ENCODE peak calls at places on chromosomes 3 and 15, in eight cellular contexts. N is astrocyte, P is cardiac muscle cell, O is Calu3, B is H9, S is upper lobe of right lung, K is WTC11, F is GM12878. X is an unnamed sample.

GRCh38 chr3:176795897-176796296 is 401.4 kb downstream of the TBL1XR1 start:
- DNase-seq in N (peak; percentile 37), P (no peak), O (no peak), B (no peak), S (no peak), K (no peak), F (no peak), X (no peak)

GRCh38 chr3:132210476-132211346 is 106.5 kb upstream of the ACP3 start:
- DNase-seq in N (no peak), P (no peak), O (peak; percentile 84), B (peak; percentile 63), S (no peak), K (peak; percentile 77), F (no peak), X (no peak)

GRCh38 chr15:101407966-101408775 is 81.3 kb downstream of the PCSK6 start:
- DNase-seq in N (no peak), P (no peak), O (no peak), B (no peak), S (peak; percentile 46), K (no peak), F (no peak), X (peak; percentile 32)

GRCh38 chr3:102480139-102480538 is 45.3 kb downstream of the ZPLD1 start:
- DNase-seq in N (no peak), P (no peak), O (no peak), B (no peak), S (no peak), K (no peak), F (no peak), X (no peak)

GRCh38 chr3:56591256-56591655 is 34.3 kb downstream of the CCDC66 start:
- DNase-seq in N (no peak), P (peak; percentile 40), O (no peak), B (no peak), S (no peak), K (no peak), F (no peak), X (no peak)

GRCh38 chr3:64623125-64623524 is 64.7 kb downstream of the ADAMTS9 start:
- DNase-seq in N (no peak), P (peak; percentile 2), O (no peak), B (no peak), S (no peak), K (no peak), F (no peak), X (no peak)

GRCh38 chr15:84911879-84912660 is 27.6 kb downstream of the SLC28A1 start:
- DNase-seq in N (peak; percentile 99), P (peak; percentile 100), O (peak; percentile 85), B (no peak), S (no peak), K (no peak), F (no peak), X (no peak)

GRCh38 chr15:41851167-41851523 is 12.5 kb downstream of the PLA2G4B start:
- DNase-seq in N (no peak), P (no peak), O (no peak), B (no peak), S (no peak), K (no peak), F (no peak), X (no peak)

GRCh38 chr3:11195201-11195600 is 40.9 kb downstream of the HRH1 start:
- DNase-seq in N (no peak), P (no peak), O (no peak), B (no peak), S (no peak), K (no peak), F (no peak), X (no peak)

GRCh38 chr15:39874890-39875549 is 45.0 kb downstream of the GPR176 start:
- DNase-seq in N (no peak), P (peak; percentile 64), O (peak; percentile 10), B (no peak), S (no peak), K (no peak), F (no peak), X (no peak)

GRCh38 chr3:188554404-188554803 is 400.4 kb downstream of the LPP start:
- DNase-seq in N (peak; percentile 44), P (no peak), O (no peak), B (no peak), S (no peak), K (no peak), F (no peak), X (no peak)

GRCh38 chr3:53337167-53337940 is 10.0 kb downstream of the DCP1A start:
- DNase-seq in N (peak; percentile 52), P (no peak), O (no peak), B (no peak), S (no peak), K (no peak), F (no peak), X (no peak)

GRCh38 chr15:85592148-85592547 is 202.6 kb downstream of the KLHL25 start:
- DNase-seq in N (peak; percentile 81), P (peak; percentile 86), O (peak; percentile 41), B (no peak), S (no peak), K (no peak), F (no peak), X (no peak)

GRCh38 chr15:56916825-56917477 is 1.5 kb upstream of the TCF12 start:
- DNase-seq in N (no peak), P (no peak), O (no peak), B (no peak), S (no peak), K (no peak), F (no peak), X (no peak)

GRCh38 chr15:66404122-66404521 is 17.4 kb downstream of the MAP2K1 start:
- DNase-seq in N (no peak), P (no peak), O (no peak), B (no peak), S (no peak), K (peak; percentile 21), F (no peak), X (no peak)

GRCh38 chr15:72116680-72117447 is 1.1 kb downstream of the MYO9A start:
- DNase-seq in N (peak; percentile 29), P (peak; percentile 19), O (peak; percentile 23), B (no peak), S (no peak), K (no peak), F (no peak), X (no peak)

GRCh38 chr3:187520027-187520945 is 149.9 kb downstream of the SST start:
- DNase-seq in N (peak; percentile 24), P (peak; percentile 10), O (no peak), B (no peak), S (no peak), K (no peak), F (no peak), X (no peak)

GRCh38 chr3:62134061-62134496 is 239.3 kb downstream of the FEZF2 start:
- DNase-seq in N (peak; percentile 8), P (peak; percentile 50), O (no peak), B (no peak), S (no peak), K (no peak), F (no peak), X (no peak)

GRCh38 chr3:144770813-144771400 is 799.3 kb downstream of the DIPK2A start:
- DNase-seq in N (peak; percentile 12), P (peak; percentile 70), O (peak; percentile 55), B (no peak), S (no peak), K (no peak), F (no peak), X (no peak)

GRCh38 chr3:139043554-139044365 is 932 bp downstream of the PRR23C start:
- DNase-seq in N (no peak), P (no peak), O (no peak), B (no peak), S (no peak), K (no peak), F (no peak), X (no peak)

GRCh38 chr3:74613060-74613459 is 1.4 kb downstream of the CNTN3 start:
- DNase-seq in N (peak; percentile 11), P (no peak), O (no peak), B (no peak), S (no peak), K (no peak), F (no peak), X (no peak)

GRCh38 chr3:58342676-58343075 is 10.0 kb downstream of the PXK start:
- DNase-seq in N (no peak), P (no peak), O (no peak), B (no peak), S (no peak), K (no peak), F (no peak), X (no peak)

GRCh38 chr3:171346011-171346410 is 114.2 kb downstream of the TNIK start:
- DNase-seq in N (no peak), P (no peak), O (no peak), B (no peak), S (no peak), K (no peak), F (no peak), X (no peak)

GRCh38 chr3:97815149-97815917 is 6.5 kb upstream of the CRYBG3 start:
- DNase-seq in N (no peak), P (no peak), O (peak; percentile 32), B (no peak), S (no peak), K (no peak), F (no peak), X (no peak)

GRCh38 chr15:98174286-98174685 is 213.8 kb downstream of the ARRDC4 start:
- DNase-seq in N (no peak), P (no peak), O (no peak), B (peak; percentile 44), S (no peak), K (no peak), F (no peak), X (no peak)

GRCh38 chr3:158642474-158643210 is 1.7 kb upstream of the GFM1 start:
- DNase-seq in N (no peak), P (no peak), O (no peak), B (no peak), S (no peak), K (no peak), F (no peak), X (no peak)
- TF ChIP-seq CTCF in N (no peak), P (no peak), O (no peak), B (no peak), S (no peak), K (no peak), F (no peak), X (no peak)

GRCh38 chr15:100131321-100132224 is 210.2 kb downstream of the ADAMTS17 start:
- DNase-seq in N (peak; percentile 63), P (peak; percentile 75), O (peak; percentile 46), B (peak; percentile 63), S (no peak), K (peak; percentile 36), F (no peak), X (peak; percentile 48)
- TF ChIP-seq CTCF in N (no peak), P (peak; percentile 72), O (no peak), B (peak; percentile 45), S (peak; percentile 47), K (no peak), F (no peak), X (no peak)

DNA sequence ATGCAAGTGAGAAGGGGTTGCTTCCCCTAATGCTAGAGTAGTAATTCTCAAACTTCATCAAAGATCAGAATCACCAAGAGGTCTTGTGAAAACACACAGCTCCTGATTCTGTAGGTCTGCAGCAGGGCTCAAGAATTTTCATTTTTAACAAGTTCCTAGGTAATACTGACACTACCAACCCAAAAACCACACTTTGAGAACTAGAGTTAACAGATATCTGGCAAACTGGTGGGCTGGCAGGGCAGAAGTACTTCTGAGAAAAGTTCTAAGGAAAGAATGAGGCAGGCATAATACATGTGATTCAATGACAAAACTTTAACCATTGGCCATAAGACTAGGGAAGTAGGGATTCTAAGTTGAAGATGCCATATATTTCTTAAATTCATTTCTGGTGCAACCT is 8.8 kb upstream of the MINDY2 start:
- DNase-seq in N (no peak), P (no peak), O (no peak), B (no peak), S (no peak), K (no peak), F (no peak), X (no peak)
- TF ChIP-seq CTCF in N (no peak), P (no peak), O (no peak), B (no peak), S (no peak), K (no peak), F (no peak), X (no peak)

GRCh38 chr15:52208306-52208946 is 17.2 kb upstream of the GNB5 start:
- DNase-seq in N (peak; percentile 26), P (peak; percentile 80), O (peak; percentile 79), B (peak; percentile 78), S (no peak), K (peak; percentile 86), F (no peak), X (no peak)
- TF ChIP-seq CTCF in N (peak; percentile 84), P (peak; percentile 92), O (peak; percentile 71), B (peak; percentile 96), S (peak; percentile 66), K (peak; percentile 90), F (peak; percentile 84), X (peak; percentile 52)